ENCODE peak calls at places on chromosomes 6 and 20, in four cellular contexts. T is nephron progenitor cell; Q is activated CD4-positive, CD25-positive, alpha-beta regulatory T cell treated with anti-CD3 and anti-CD28 coated beads, Interleukin-2, amount 50 U/mL, for 72 hours; O is head of caudate nucleus. C is an unnamed sample.

GRCh38 chr6:168410554-168411011 is 30.4 kb upstream of the SMOC2 start:
- DNase-seq in T (no peak), Q (no peak), O (no peak), C (no peak)

GRCh38 chr6:157325069-157325805 is 1.9 kb upstream of the TMEM242 start:
- DNase-seq in T (no peak), Q (no peak), O (no peak), C (peak; percentile 41)

GRCh38 chr20:35891375-35891774 is 62.9 kb downstream of the SCAND1 start:
- DNase-seq in T (no peak), Q (no peak), O (no peak), C (no peak)

GRCh38 chr6:30149234-30149633 is 11.8 kb downstream of the TRIM10 start:
- DNase-seq in T (no peak), Q (no peak), O (no peak), C (no peak)

GRCh38 chr6:129251669-129252376 is 368.9 kb downstream of the LAMA2 start:
- DNase-seq in T (peak; percentile 58), Q (peak; percentile 30), O (peak; percentile 40), C (peak; percentile 63)

GRCh38 chr6:4313044-4313686 is 177.8 kb upstream of the ECI2 start:
- DNase-seq in T (no peak), Q (no peak), O (no peak), C (peak; percentile 90)

GRCh38 chr6:38554014-38554413 is 85.7 kb downstream of the BTBD9 start:
- DNase-seq in T (no peak), Q (no peak), O (no peak), C (no peak)

GRCh38 chr20:288956-289692 is 1.4 kb downstream of the C20orf96 start:
- DNase-seq in T (no peak), Q (no peak), O (no peak), C (no peak)

GRCh38 chr20:4067600-4068261 is 52.4 kb upstream of the RNF24 start:
- DNase-seq in T (no peak), Q (no peak), O (no peak), C (peak; percentile 92)

GRCh38 chr6:149965191-149966020 is 1.7 kb downstream of the ULBP1 start:
- DNase-seq in T (peak; percentile 42), Q (no peak), O (no peak), C (no peak)

GRCh38 chr20:58215116-58215515 is 13.3 kb downstream of the ANKRD60 start:
- DNase-seq in T (no peak), Q (no peak), O (no peak), C (no peak)

GRCh38 chr6:31574106-31575061 is 981 bp upstream of the TNF start:
- DNase-seq in T (no peak), Q (no peak), O (no peak), C (no peak)

GRCh38 chr20:59806578-59806975 is 126.9 kb downstream of the SYCP2 start:
- DNase-seq in T (no peak), Q (no peak), O (no peak), C (no peak)

GRCh38 chr6:147614501-147614900 is 106.0 kb downstream of the SAMD5 start:
- DNase-seq in T (no peak), Q (no peak), O (no peak), C (no peak)

GRCh38 chr20:45470262-45470931 is 844 bp downstream of the WFDC2 start:
- DNase-seq in T (peak; percentile 72), Q (no peak), O (peak; percentile 50), C (no peak)

GRCh38 chr6:116872771-116873170 is 4.3 kb upstream of the RFX6 start:
- DNase-seq in T (no peak), Q (no peak), O (no peak), C (no peak)

GRCh38 chr6:47335456-47335855 is 25.8 kb upstream of the TNFRSF21 start:
- DNase-seq in T (no peak), Q (no peak), O (no peak), C (no peak)